ENCODE peak calls at places on chromosome 21, in five cellular contexts. T is stimulated activated CD4-positive, alpha-beta T cell treated with anti-CD3 and anti-CD28 coated beads, Interleukin-2, amount 100 ng/mL, for 4 hours; R is left kidney; J is RWPE1; V is cardiac muscle cell. G is an unnamed sample.

GRCh38 chr21:16308269-16308668 is 578.5 kb downstream of the USP25 start:
- DNase-seq in J (no peak), T (no peak), V (no peak), R (no peak), G (no peak)

GRCh38 chr21:33402011-33402979 is 918 bp upstream of the IFNGR2 start:
- DNase-seq in J (peak), T (no peak), V (peak), R (peak), G (peak)

GRCh38 chr21:18382141-18382540 is 21.4 kb downstream of the TMPRSS15 start:
- DNase-seq in V (no peak), J (no peak), T (no peak), R (no peak), G (no peak)

GRCh38 chr21:28072601-28073000 is 920.1 kb downstream of the LTN1 start:
- DNase-seq in R (no peak), V (no peak), J (no peak), T (no peak), G (no peak)

GRCh38 chr21:40278345-40278744 is 411.1 kb downstream of the PCP4 start:
- DNase-seq in R (no peak), T (no peak), V (no peak), J (no peak), G (no peak)

GRCh38 chr21:31887596-31887920 is 14.7 kb downstream of the HUNK start:
- DNase-seq in R (no peak), T (no peak), J (no peak), V (no peak), G (no peak)

GRCh38 chr21:38219049-38219628 is 37.7 kb upstream of the KCNJ15 start:
- DNase-seq in T (peak), V (peak), R (peak), J (peak), G (peak)

GRCh38 chr21:44353200-44353970 is at the start of gene TRPM2:
- DNase-seq in T (no peak), R (no peak), J (no peak), V (no peak), G (peak)